ENCODE peak calls at places on chromosome 14, in five cellular contexts. H is neural progenitor cell; D is adrenal gland; M is GM23248; Y is effector CD4-positive, alpha-beta T cell. N is an unnamed sample.

GRCh38 chr14:54381821-54382220 is 15.0 kb upstream of the CDKN3 start:
- DNase-seq in D (no peak), Y (no peak), M (no peak), H (no peak), N (no peak)

GRCh38 chr14:50530358-50530757 is 2.0 kb downstream of the MAP4K5 start:
- DNase-seq in H (no peak), D (no peak), M (peak), Y (no peak), N (no peak)

GRCh38 chr14:99099051-99099787 is 172.8 kb downstream of the BCL11B start:
- DNase-seq in D (no peak), H (no peak), Y (no peak), M (no peak), N (no peak)

GRCh38 chr14:89369656-89370055 is 47.4 kb downstream of the FOXN3 start:
- DNase-seq in Y (no peak), D (no peak), H (no peak), M (no peak), N (no peak)

GRCh38 chr14:64728106-64728505 is 23.9 kb downstream of the PLEKHG3 start:
- DNase-seq in D (no peak), Y (no peak), H (no peak), M (no peak), N (no peak)

GRCh38 chr14:26200675-26201074 is 397.2 kb downstream of the NOVA1 start:
- DNase-seq in H (no peak), M (peak), D (no peak), Y (no peak), N (no peak)

GRCh38 chr14:104109731-104110361 is 24.3 kb downstream of the ASPG start:
- DNase-seq in H (no peak), M (no peak), Y (no peak), D (no peak), N (no peak)

GRCh38 chr14:106436310-106436905 is 910.0 kb downstream of the TMEM121 start:
- DNase-seq in H (no peak), D (peak), M (peak), Y (peak), N (peak)

GRCh38 chr14:90551070-90551704 is 154.4 kb downstream of the CALM1 start:
- DNase-seq in Y (no peak), H (no peak), M (no peak), D (peak), N (no peak)

GRCh38 chr14:69540654-69541335 is 33.9 kb downstream of the CCDC177 start:
- DNase-seq in M (no peak), H (no peak), D (no peak), Y (no peak), N (no peak)

GRCh38 chr14:105482486-105483110 is 4.1 kb upstream of the CRIP1 start:
- DNase-seq in M (no peak), D (no peak), H (no peak), Y (no peak), N (no peak)

GRCh38 chr14:22822619-22823551 is 6.8 kb upstream of the MRPL52 start:
- DNase-seq in Y (peak), H (peak), M (peak), D (peak), N (peak)

GRCh38 chr14:89617471-89618291 is 200.6 kb upstream of the FOXN3 start:
- DNase-seq in D (peak), M (peak), H (peak), Y (peak), N (peak)

GRCh38 chr14:51544901-51545300 is 106.8 kb upstream of the FRMD6 start:
- DNase-seq in D (no peak), Y (no peak), H (no peak), M (no peak), N (no peak)

GRCh38 chr14:99675951-99676350 is 8.1 kb upstream of the CYP46A1 start:
- DNase-seq in M (no peak), D (no peak), H (no peak), Y (no peak), N (no peak)

GRCh38 chr14:78127233-78127632 is 42.9 kb upstream of the NRXN3 start:
- DNase-seq in H (peak), Y (no peak), D (no peak), M (no peak), N (no peak)

GRCh38 chr14:50801706-50802105 is 29.3 kb downstream of the NIN start:
- DNase-seq in M (peak), D (no peak), Y (no peak), H (no peak), N (no peak)

GRCh38 chr14:54102530-54102929 is 145.9 kb upstream of the BMP4 start:
- DNase-seq in D (no peak), H (no peak), Y (no peak), M (no peak), N (no peak)

GRCh38 chr14:35044939-35045797 is 904 bp upstream of the FAM177A1 start:
- DNase-seq in D (no peak), M (peak), Y (no peak), H (no peak), N (no peak)

GRCh38 chr14:95496690-95497241 is 19.7 kb downstream of the SYNE3 start:
- DNase-seq in Y (no peak), D (no peak), M (no peak), H (no peak), N (no peak)

GRCh38 chr14:73477618-73478266 is 13.0 kb upstream of the RIOX1 start:
- DNase-seq in Y (no peak), D (peak), M (peak), H (no peak), N (no peak)

GRCh38 chr14:66507181-66507721 is 696 bp upstream of the GPHN start:
- DNase-seq in M (no peak), D (no peak), H (no peak), Y (no peak), N (no peak)

GRCh38 chr14:69487771-69488170 is 3.2 kb downstream of the PLEKHD1 start:
- DNase-seq in Y (no peak), M (no peak), D (no peak), H (peak), N (no peak)

GRCh38 chr14:103104654-103105511 is 10.4 kb downstream of the EXOC3L4 start:
- DNase-seq in M (peak), H (peak), Y (peak), D (peak), N (peak)

GRCh38 chr14:74886001-74886400 is 4.3 kb downstream of the DLST start:
- DNase-seq in Y (no peak), D (no peak), H (peak), M (peak), N (no peak)

GRCh38 chr14:74501135-74501614 is 7.6 kb downstream of the ISCA2 start:
- DNase-seq in M (peak), Y (no peak), H (peak), D (peak), N (peak)

GRCh38 chr14:64253672-64254071 is 40.5 kb downstream of the ESR2 start:
- DNase-seq in Y (no peak), M (peak), H (no peak), D (no peak), N (no peak)

GRCh38 chr14:68427550-68427890 is 365.3 kb downstream of the ZFP36L1 start:
- DNase-seq in D (no peak), M (no peak), Y (no peak), H (no peak), N (no peak)

GRCh38 chr14:22781606-22782000 is 15.1 kb downstream of the OXA1L start:
- DNase-seq in D (no peak), M (peak), H (no peak), Y (no peak), N (no peak)

GRCh38 chr14:99064262-99064954 is 207.6 kb downstream of the BCL11B start:
- DNase-seq in Y (no peak), H (no peak), M (peak), D (no peak), N (no peak)

GRCh38 chr14:95058491-95058890 is 98.8 kb downstream of the DICER1 start:
- DNase-seq in M (no peak), Y (no peak), H (no peak), D (no peak), N (no peak)

N was measured in mucosa of gallbladder.